ENCODE peak calls at places on chromosomes 4 and X, in five cellular contexts. N is DND-41, V is mammary epithelial cell, B is SK-N-SH, F is fibroblast of lung. E is an unnamed sample.

GRCh38 chrX:53990201-53990600 is 54.1 kb downstream of the PHF8 start:
- DNase-seq in N (no peak), V (no peak), B (no peak), F (peak; percentile 31), E (no peak)

GRCh38 chr4:159046683-159047082 is 56.2 kb upstream of the RAPGEF2 start:
- DNase-seq in N (no peak), V (no peak), B (no peak), F (no peak), E (no peak)

GRCh38 chrX:68807818-68808217 is 21.0 kb upstream of the EFNB1 start:
- DNase-seq in N (no peak), V (no peak), B (no peak), F (no peak), E (peak; percentile 68)

GRCh38 chr4:182492456-182492855 is 249.3 kb downstream of the TENM3 start:
- DNase-seq in N (no peak), V (peak; percentile 12), B (no peak), F (peak; percentile 76), E (no peak)

GRCh38 chr4:114827651-114828050 is 229.0 kb downstream of the UGT8 start:
- DNase-seq in N (no peak), V (no peak), B (no peak), F (no peak), E (no peak)

GRCh38 chrX:117972681-117973080 is 143.9 kb downstream of the KLHL13 start:
- DNase-seq in N (no peak), V (peak; percentile 60), B (no peak), F (no peak), E (peak; percentile 39)

GRCh38 chrX:119041175-119041574 is 31.6 kb upstream of the CT47C1 start:
- DNase-seq in N (no peak), V (peak; percentile 26), B (no peak), F (peak; percentile 91), E (no peak)

GRCh38 chrX:69287025-69287540 is 121.8 kb upstream of the PJA1 start:
- DNase-seq in N (no peak), V (no peak), B (no peak), F (no peak), E (no peak)

GRCh38 chr4:109319684-109320083 is 17.2 kb upstream of the COL25A1 start:
- DNase-seq in N (no peak), V (no peak), B (no peak), F (no peak), E (no peak)
- H3K9me3 ChIP-seq in N (peaks cover 16% of the 10 kb centered on the region), V (no peaks in the 10 kb centered on the region), B (no peaks in the 10 kb centered on the region), F (no peaks in the 10 kb centered on the region), E (peaks cover 19% of the 10 kb centered on the region)

GRCh38 chr4:109861271-109861670 is 13.4 kb downstream of the LRIT3 start:
- DNase-seq in N (no peak), V (no peak), B (no peak), F (no peak), E (no peak)

GRCh38 chr4:109861941-109862340 is 14.0 kb downstream of the LRIT3 start:
- DNase-seq in N (no peak), V (no peak), B (no peak), F (no peak), E (no peak)

GRCh38 chr4:109870061-109870460 is 22.2 kb downstream of the LRIT3 start:
- DNase-seq in N (no peak), V (no peak), B (no peak), F (no peak), E (no peak)

DNA sequence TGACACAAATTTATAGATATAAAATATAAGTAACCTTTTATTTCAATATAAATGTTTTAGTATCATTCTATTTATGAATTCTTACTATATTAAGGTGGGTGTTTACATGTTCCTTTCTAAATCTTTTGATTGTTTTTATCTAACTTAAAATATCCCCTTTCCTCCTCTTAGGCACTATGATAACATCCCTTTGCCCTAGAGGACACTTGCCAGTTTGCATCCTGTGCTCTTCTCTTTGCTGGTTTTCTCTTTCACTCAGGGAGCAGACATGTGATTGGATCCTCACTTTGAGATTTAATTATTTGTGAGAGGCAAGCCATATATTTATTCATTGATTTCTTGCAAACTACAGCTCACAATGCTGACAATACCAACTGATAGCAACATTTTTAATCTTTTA is 16.2 kb downstream of the LRIT3 start:
- DNase-seq in N (no peak), V (no peak), B (no peak), F (no peak), E (no peak)
- TF ChIP-seq CTCF in N (no peak), V (no peak), B (no peak), F (no peak), E (peak; percentile 66)

DNA sequence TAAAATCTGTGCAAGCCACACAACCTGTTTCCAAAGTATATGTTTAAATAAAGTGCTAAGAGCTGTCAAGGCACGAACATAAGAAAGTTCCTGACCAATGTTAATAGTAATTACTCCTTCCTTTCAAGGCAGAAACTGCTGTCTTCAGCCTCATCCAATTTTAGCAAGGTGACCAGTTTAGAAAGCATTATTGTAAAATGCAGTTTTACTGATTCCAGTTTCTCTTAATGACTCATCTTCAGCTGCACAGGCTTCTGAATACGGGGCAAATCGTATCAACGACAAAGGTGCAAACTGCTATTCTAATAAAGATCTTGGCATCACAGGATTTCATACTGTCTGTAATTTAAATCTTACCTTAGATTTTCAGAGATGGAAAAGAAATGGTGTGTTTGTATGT is 87.5 kb downstream of the PPP3CA start:
- DNase-seq in N (no peak), V (no peak), B (no peak), F (peak; percentile 19), E (no peak)
- H3K9ac ChIP-seq in N (no peak overlapping the region), V (no peak overlapping the region), B (no peak overlapping the region), F (no peak overlapping the region), E (no peak overlapping the region)

DNA sequence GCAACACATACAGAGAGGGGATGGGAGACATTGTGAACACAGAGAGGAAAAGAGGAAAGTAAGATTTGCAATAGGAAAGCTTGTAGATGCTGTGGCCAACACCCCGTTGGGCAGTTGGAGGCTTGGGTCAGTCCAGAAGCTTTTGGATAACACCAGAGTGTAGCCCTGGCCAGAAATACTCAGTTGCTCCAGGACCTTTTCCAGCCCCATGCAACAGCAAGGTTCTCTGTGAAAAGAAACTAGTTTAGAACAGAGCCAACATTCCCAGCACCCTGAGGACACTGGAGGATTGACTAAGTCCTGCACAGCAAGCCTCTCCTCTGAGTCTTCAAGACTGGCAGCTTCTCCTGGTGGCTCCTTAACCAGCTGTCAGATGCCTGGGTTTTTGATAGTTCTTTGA is 27.9 kb upstream of the NAF1 start:
- DNase-seq in N (no peak), V (no peak), B (no peak), F (no peak), E (no peak)
- H3K9me3 ChIP-seq in N (peaks cover 41% of the 10 kb centered on the region), V (peaks cover 5% of the 10 kb centered on the region), B (no peaks in the 10 kb centered on the region), F (no peaks in the 10 kb centered on the region), E (peaks cover 48% of the 10 kb centered on the region)

DNA sequence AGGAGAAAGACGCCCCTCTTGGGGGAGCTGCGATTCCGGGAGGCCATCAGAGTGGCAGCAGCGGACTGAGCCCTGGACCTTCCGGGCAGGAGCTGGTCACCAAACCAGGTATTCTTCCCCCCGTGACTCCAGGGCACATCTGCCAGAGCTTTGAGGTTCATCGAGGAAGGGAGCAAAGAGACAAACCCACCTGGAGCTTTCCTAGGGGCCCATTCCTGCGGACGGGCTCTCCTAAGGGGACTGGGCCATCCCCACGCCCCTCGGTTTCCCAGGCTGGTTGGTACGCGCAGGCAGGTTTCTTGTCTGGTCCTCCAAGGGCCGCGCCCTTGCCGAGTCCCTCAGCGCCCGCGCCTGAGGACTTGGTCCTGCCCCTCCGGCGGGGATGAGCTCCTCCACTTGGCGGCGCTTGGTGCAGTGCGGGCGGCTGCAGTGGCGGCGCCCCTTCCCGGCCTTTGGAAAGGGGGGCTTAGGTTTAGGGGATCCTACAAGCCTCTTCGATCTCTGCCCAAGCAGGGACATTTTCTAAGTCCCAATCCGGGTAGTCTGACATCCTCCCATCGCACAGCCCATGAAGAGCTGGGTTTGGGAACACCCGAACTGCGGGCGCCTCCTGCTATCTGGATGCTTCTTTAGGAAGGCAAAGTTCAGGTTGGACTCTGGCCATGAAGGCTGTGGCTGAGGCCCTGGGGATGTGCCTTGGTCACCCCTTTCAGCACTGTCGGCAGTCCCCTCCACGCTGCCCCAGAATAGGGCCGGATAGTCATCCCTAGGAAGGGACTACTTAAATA is 543 bp downstream of the STBD1 start:
- DNase-seq in N (no peak), V (peak; percentile 71), B (peak; percentile 77), F (peak; percentile 50), E (peak; percentile 90)
- TF ChIP-seq CTCF in N (no peak), V (peak; percentile 12), B (peak; percentile 62), F (peak; percentile 45), E (peak; percentile 60)

DNA sequence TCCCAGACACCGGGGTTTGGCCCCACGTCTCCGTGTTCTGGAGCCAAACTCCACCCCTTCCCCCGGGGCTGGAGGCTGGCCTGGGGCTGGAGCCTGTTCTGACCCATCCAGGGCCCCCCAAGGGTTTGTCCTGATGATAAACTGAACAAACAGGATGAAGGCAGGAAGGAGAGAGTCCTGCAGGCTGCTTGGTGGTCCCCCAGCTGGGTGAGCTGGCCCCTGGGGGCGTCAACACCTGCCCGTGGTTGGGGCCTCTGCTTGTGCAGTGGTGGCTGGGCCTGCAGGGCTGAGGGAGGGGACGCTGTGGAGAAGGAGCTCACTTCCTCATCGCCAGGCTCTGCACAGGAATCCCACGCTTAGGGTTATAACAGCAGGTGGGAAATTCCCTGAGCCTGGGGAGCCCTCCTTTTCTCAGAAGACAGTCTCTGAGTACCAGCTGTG is 2.3 kb downstream of the SH3TC1 start:
- DNase-seq in N (peak; percentile 89), V (no peak), B (no peak), F (no peak), E (no peak)
- H3K9ac ChIP-seq in N (peak overlapping the region; percentile 51), V (peak overlapping the region; percentile 98), B (no peak overlapping the region), F (no peak overlapping the region), E (no peak overlapping the region)

GRCh38 chrX:153523269-153523668 is 5.8 kb downstream of the ATP2B3 start:
- DNase-seq in N (no peak), V (no peak), B (no peak), F (no peak), E (no peak)

GRCh38 chrX:153520286-153520917 is 3.0 kb downstream of the ATP2B3 start:
- DNase-seq in N (no peak), V (no peak), B (no peak), F (no peak), E (no peak)

GRCh38 chrX:153524234-153524633 is 6.8 kb downstream of the ATP2B3 start:
- DNase-seq in N (no peak), V (no peak), B (no peak), F (no peak), E (no peak)

GRCh38 chrX:153521034-153521433 is 3.6 kb downstream of the ATP2B3 start:
- DNase-seq in N (no peak), V (peak; percentile 4), B (peak; percentile 76), F (peak; percentile 4), E (no peak)

GRCh38 chrX:153522259-153522658 is 4.8 kb downstream of the ATP2B3 start:
- DNase-seq in N (no peak), V (no peak), B (no peak), F (no peak), E (no peak)
- H3K9me3 ChIP-seq in N (no peaks in the 10 kb centered on the region), V (peaks cover 8% of the 10 kb centered on the region), B (no peaks in the 10 kb centered on the region), F (no peaks in the 10 kb centered on the region), E (no peaks in the 10 kb centered on the region)

DNA sequence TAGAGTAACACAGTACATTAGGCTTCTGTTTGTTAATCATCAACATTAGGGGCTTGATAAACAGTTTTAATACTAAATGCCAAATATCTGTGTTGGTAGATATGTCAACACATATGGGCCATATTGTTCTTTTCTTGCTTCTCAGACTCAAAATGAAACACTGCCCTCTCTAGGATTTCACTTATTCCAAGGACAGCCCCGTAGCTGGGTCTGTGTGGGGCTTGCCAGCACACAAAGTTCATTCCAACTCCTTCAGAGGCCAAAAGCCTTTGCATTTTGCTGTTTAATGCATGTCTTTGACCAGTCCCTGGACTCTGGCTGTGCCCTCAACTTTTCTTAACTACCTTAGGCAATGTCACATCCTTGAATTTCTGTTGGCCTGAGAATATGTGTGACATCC is 102.0 kb upstream of the ZNF827 start:
- DNase-seq in N (no peak), V (no peak), B (no peak), F (no peak), E (no peak)
- TF ChIP-seq CTCF in N (no peak), V (no peak), B (no peak), F (no peak), E (no peak)

E was measured in endodermal cell.